ENCODE peak calls at places on chromosomes 13 and 19, in eight cellular contexts. A is PC-3, C is bronchial epithelial cell, O is epithelial cell of proximal tubule, S is uterus, J is fibroblast of lung, Z is OCI-LY7, R is mucosa of descending colon. L is an unnamed sample.

GRCh38 chr19:44942067-44942571 is at the start of gene APOC4:
- DNase-seq in A (no peak), C (no peak), O (no peak), S (no peak), J (no peak), Z (no peak), R (no peak), L (no peak)

GRCh38 chr13:94712287-94712811 is at the start of gene SOX21:
- DNase-seq in A (peak), C (no peak), O (no peak), S (no peak), J (no peak), Z (no peak), R (no peak), L (no peak)

GRCh38 chr13:47903836-47904235 is 97.2 kb downstream of the SUCLA2 start:
- DNase-seq in A (peak), C (peak), O (peak), S (no peak), J (peak), Z (no peak), R (no peak), L (peak)

GRCh38 chr13:100382787-100383186 is 205.8 kb downstream of the GGACT start:
- DNase-seq in A (no peak), C (no peak), O (no peak), S (no peak), J (peak), Z (no peak), R (no peak), L (peak)

GRCh38 chr13:39273953-39274352 is 235.7 kb downstream of the NHLRC3 start:
- DNase-seq in A (peak), C (peak), O (no peak), S (no peak), J (peak), Z (peak), R (peak), L (peak)

GRCh38 chr13:20525601-20526544 is at the start of gene CRYL1:
- DNase-seq in A (peak), C (peak), O (no peak), S (peak), J (peak), Z (no peak), R (peak), L (peak)

GRCh38 chr19:6616011-6616410 is 25.1 kb upstream of the CD70 start:
- DNase-seq in A (peak), C (peak), O (no peak), S (no peak), J (peak), Z (no peak), R (no peak), L (peak)

GRCh38 chr19:10713317-10713716 is 4.6 kb upstream of the DNM2 start:
- DNase-seq in A (no peak), C (no peak), O (no peak), S (no peak), J (no peak), Z (no peak), R (peak), L (no peak)

GRCh38 chr13:21060063-21060826 is 1.1 kb downstream of the LATS2 start:
- DNase-seq in A (peak), C (no peak), O (no peak), S (peak), J (peak), Z (no peak), R (peak), L (peak)

GRCh38 chr13:49840667-49841066 is 48.2 kb upstream of the KPNA3 start:
- DNase-seq in A (no peak), C (no peak), O (no peak), S (no peak), J (no peak), Z (no peak), R (no peak), L (no peak)

GRCh38 chr19:34189199-34189916 is 17.1 kb downstream of the LSM14A start:
- DNase-seq in A (no peak), C (no peak), O (no peak), S (no peak), J (peak), Z (no peak), R (no peak), L (peak)

GRCh38 chr13:98181106-98181815 is 4.2 kb upstream of the RNF113B start:
- DNase-seq in A (no peak), C (no peak), O (no peak), S (no peak), J (peak), Z (no peak), R (no peak), L (no peak)

GRCh38 chr19:7879102-7879770 is 5.0 kb upstream of the PRR36 start:
- DNase-seq in A (no peak), C (no peak), O (no peak), S (no peak), J (no peak), Z (no peak), R (no peak), L (no peak)

GRCh38 chr13:31674056-31674455 is 65.3 kb upstream of the RXFP2 start:
- DNase-seq in A (no peak), C (no peak), O (no peak), S (no peak), J (peak), Z (no peak), R (no peak), L (peak)

GRCh38 chr13:73428137-73428536 is 369.3 kb downstream of the KLF5 start:
- DNase-seq in A (peak), C (peak), O (peak), S (no peak), J (peak), Z (no peak), R (no peak), L (peak)

GRCh38 chr13:28542804-28543203 is 47.9 kb upstream of the FLT1 start:
- DNase-seq in A (no peak), C (no peak), O (no peak), S (no peak), J (no peak), Z (no peak), R (no peak), L (no peak)

GRCh38 chr13:51233117-51233826 is 11.1 kb downstream of the FAM124A start:
- DNase-seq in A (no peak), C (no peak), O (no peak), S (no peak), J (no peak), Z (no peak), R (no peak), L (no peak)

DNA sequence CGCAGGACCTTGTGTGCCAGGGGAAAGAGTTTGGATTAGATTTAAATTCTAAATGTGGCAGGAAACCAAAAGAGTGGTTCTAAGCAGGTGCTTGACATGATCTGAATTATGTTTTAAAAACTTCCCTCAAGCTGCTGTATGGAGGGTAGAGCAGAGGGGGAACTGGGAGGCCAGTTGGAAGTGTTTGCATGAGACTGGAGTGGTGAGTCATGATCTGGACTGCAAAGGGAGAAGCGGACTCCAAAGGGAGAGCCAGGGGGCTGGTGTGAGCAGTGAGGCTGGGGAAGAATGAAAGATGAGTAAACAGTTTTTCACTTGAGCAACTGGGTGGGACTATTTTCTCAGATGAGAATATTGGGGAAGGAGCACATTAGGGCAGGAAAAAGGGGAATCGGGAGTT is 206.1 kb downstream of the DNAJC15 start:
- DNase-seq in A (peak), C (peak), O (no peak), S (no peak), J (peak), Z (no peak), R (no peak), L (peak)
- TF ChIP-seq CTCF in A (no peak), C (no peak), O (no peak), S (no peak), J (peak), Z (no peak), R (no peak), L (no peak)

GRCh38 chr19:21328885-21329605 is at the start of gene ZNF708:
- DNase-seq in A (peak), C (peak), O (peak), S (peak), J (peak), Z (peak), R (peak), L (peak)
- H3K4me3 ChIP-seq in A (peak), C (peak), O (peak), S (peak), J (peak), Z (peak), R (peak), L (peak)

GRCh38 chr19:53639471-53639870 is 7.7 kb downstream of the DPRX start:
- DNase-seq in A (no peak), C (no peak), O (no peak), S (no peak), J (no peak), Z (no peak), R (no peak), L (no peak)
- TF ChIP-seq CTCF in A (no peak), C (no peak), O (no peak), S (no peak), J (no peak), Z (no peak), R (no peak), L (no peak)

GRCh38 chr19:48514123-48514458 is 2.5 kb upstream of the LMTK3 start:
- DNase-seq in A (no peak), C (no peak), O (no peak), S (no peak), J (no peak), Z (no peak), R (no peak), L (no peak)
- H3K4me3 ChIP-seq in A (peak), C (no peak), O (no peak), S (no peak), J (no peak), Z (peak), R (no peak), L (no peak)

GRCh38 chr13:30395192-30396158 is 26.8 kb upstream of the UBE2L5 start:
- DNase-seq in A (peak), C (peak), O (peak), S (peak), J (peak), Z (peak), R (peak), L (peak)
- TF ChIP-seq CTCF in A (no peak), C (no peak), O (no peak), S (no peak), J (no peak), Z (no peak), R (no peak), L (no peak)

GRCh38 chr13:106534844-106535551 is 464 bp downstream of the EFNB2 start:
- DNase-seq in A (peak), C (no peak), O (no peak), S (peak), J (peak), Z (peak), R (no peak), L (peak)

GRCh38 chr13:106536244-106537034 is 977 bp upstream of the EFNB2 start:
- DNase-seq in A (peak), C (peak), O (no peak), S (peak), J (peak), Z (peak), R (peak), L (peak)

GRCh38 chr13:106533940-106534843 is 1.3 kb downstream of the EFNB2 start:
- DNase-seq in A (peak), C (peak), O (no peak), S (peak), J (peak), Z (no peak), R (peak), L (peak)

GRCh38 chr13:106537521-106537920 is 2.1 kb upstream of the EFNB2 start:
- DNase-seq in A (no peak), C (no peak), O (no peak), S (no peak), J (no peak), Z (no peak), R (no peak), L (no peak)

DNA sequence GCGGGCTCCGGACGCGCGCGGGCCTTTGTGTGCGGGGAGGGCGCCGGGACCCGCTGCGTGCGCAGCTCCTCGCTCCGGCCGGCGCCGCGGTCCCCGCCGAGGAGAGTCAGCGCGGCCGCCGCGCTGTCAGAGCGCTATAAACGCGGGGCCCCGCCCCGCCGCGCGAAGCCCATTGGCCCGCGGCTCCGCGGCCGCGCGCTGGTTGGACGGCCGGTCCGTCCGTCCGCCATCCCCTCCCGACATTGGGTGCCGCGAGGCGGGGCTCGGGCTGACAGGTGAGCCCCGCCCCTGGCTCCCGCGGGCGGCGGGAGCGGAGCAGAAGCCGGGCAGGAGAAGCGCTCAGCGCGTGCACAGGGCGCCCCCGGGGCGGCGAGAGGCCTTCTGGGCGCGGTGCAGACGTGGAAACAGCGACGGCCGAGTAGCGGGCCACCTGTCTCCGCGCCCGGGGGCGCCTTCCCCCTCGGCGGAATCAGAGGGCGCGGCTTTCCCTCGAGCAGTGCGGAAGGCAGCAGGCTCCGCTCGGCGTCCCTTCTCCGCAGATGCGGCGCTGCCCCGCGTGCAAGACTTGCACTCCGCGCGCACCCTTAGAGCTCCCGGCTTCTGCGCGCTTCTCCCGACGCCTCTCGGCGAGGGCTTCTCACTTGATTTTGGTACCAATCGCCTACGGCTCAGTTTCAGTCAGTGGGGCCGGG is at the start of gene EFNB2:
- DNase-seq in A (peak), C (peak), O (no peak), S (peak), J (peak), Z (peak), R (peak), L (peak)
- H3K4me3 ChIP-seq in A (peak), C (peak), O (peak), S (peak), J (peak), Z (peak), R (peak), L (peak)

GRCh38 chr19:51901860-51902259 is 3.0 kb downstream of the ZNF649 start:
- DNase-seq in A (no peak), C (no peak), O (no peak), S (no peak), J (no peak), Z (no peak), R (no peak), L (no peak)

GRCh38 chr19:51903192-51903591 is 1.6 kb downstream of the ZNF649 start:
- DNase-seq in A (no peak), C (no peak), O (no peak), S (no peak), J (no peak), Z (no peak), R (no peak), L (no peak)

DNA sequence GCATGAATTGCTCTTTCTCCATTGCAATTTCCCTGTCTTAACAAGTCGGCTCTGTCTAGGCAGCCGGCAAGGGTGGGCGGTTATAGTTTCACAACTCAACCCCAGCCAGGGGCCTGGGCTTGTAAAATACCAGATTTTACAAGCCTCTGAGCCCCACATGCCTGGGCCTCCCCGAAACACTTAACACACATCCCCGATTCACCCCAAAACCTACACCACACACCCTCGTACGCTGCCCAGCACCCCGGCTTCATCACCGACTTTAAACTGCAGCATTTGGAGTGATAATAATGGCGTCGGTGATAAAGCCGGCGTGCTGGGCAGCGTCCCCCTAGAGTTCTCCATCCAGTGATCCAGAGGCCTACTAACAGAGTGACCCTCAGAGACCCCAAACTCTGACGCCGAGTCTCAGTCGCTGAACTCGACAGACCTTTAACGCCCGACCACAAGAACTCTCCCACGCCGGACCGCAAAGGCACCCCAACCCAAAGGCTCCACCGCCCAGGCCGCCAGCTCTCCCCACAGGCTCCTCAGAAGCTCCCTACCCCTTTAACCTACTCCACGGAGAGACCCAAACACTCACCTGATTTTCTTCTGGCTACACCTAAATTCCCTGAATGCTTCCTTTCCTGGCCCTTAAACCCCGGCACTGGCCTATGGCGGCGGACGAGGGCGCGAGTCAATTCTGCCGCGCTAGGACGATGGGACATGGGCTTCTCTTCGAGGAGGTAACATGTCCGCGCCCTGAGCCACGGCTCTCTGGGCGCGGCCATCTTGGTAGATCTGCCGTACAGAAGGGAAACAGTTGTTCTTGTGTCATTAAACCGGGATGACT is at the start of gene ZNF649:
- DNase-seq in A (peak), C (peak), O (peak), S (peak), J (peak), Z (peak), R (peak), L (peak)
- TF ChIP-seq CTCF in A (peak), C (peak), O (peak), S (no peak), J (peak), Z (no peak), R (no peak), L (peak)

GRCh38 chr19:15463865-15464371 is 426 bp downstream of the RASAL3 start:
- DNase-seq in A (no peak), C (no peak), O (no peak), S (no peak), J (no peak), Z (peak), R (peak), L (no peak)
- H3K4me3 ChIP-seq in A (no peak), C (no peak), O (no peak), S (no peak), J (no peak), Z (peak), R (peak), L (no peak)

L was measured in fibroblast of pulmonary artery.